ENCODE peak calls at places on chromosomes 7 and 10, in eight cellular contexts. One of them, this sample, is unnamed.

GRCh38 chr10:18681971-18682403 is 22.8 kb downstream of the ARL5B start:
- DNase-seq in AG04449: no peak
- DNase-seq in GM12865: no peak
- DNase-seq in fibroblast of mammary gland: peak
- DNase-seq in AG04450: no peak
- DNase-seq in GM13977: no peak
- DNase-seq in PC-3: peak
- DNase-seq in astrocyte of the cerebellum: no peak
- DNase-seq in this sample: no peak

GRCh38 chr10:75407716-75408511 is 6.3 kb upstream of the ZNF503 start:
- DNase-seq in AG04449: no peak
- DNase-seq in GM12865: no peak
- DNase-seq in fibroblast of mammary gland: peak
- DNase-seq in AG04450: no peak
- DNase-seq in GM13977: peak
- DNase-seq in PC-3: peak
- DNase-seq in astrocyte of the cerebellum: no peak
- DNase-seq in this sample: no peak

GRCh38 chr10:44510716-44511115 is 125.8 kb upstream of the CXCL12 start:
- DNase-seq in AG04449: peak
- DNase-seq in GM12865: no peak
- DNase-seq in fibroblast of mammary gland: peak
- DNase-seq in AG04450: no peak
- DNase-seq in GM13977: no peak
- DNase-seq in PC-3: peak
- DNase-seq in astrocyte of the cerebellum: no peak
- DNase-seq in this sample: no peak

GRCh38 chr10:5364916-5365434 is at the start of gene UCN3:
- DNase-seq in AG04449: no peak
- DNase-seq in GM12865: no peak
- DNase-seq in fibroblast of mammary gland: no peak
- DNase-seq in AG04450: no peak
- DNase-seq in GM13977: no peak
- DNase-seq in PC-3: no peak
- DNase-seq in astrocyte of the cerebellum: no peak
- DNase-seq in this sample: no peak

GRCh38 chr10:100745882-100746412 is 565 bp downstream of the PAX2 start:
- DNase-seq in AG04449: no peak
- DNase-seq in GM12865: no peak
- DNase-seq in fibroblast of mammary gland: no peak
- DNase-seq in AG04450: no peak
- DNase-seq in GM13977: no peak
- DNase-seq in PC-3: no peak
- DNase-seq in astrocyte of the cerebellum: no peak
- DNase-seq in this sample: no peak

GRCh38 chr10:90742189-90742588 is 115.7 kb downstream of the HTR7 start:
- DNase-seq in AG04449: no peak
- DNase-seq in GM12865: no peak
- DNase-seq in fibroblast of mammary gland: peak
- DNase-seq in AG04450: no peak
- DNase-seq in GM13977: no peak
- DNase-seq in PC-3: peak
- DNase-seq in astrocyte of the cerebellum: no peak
- DNase-seq in this sample: no peak

GRCh38 chr10:132248455-132249231 is 59.1 kb downstream of the STK32C start:
- DNase-seq in AG04449: no peak
- DNase-seq in GM12865: no peak
- DNase-seq in fibroblast of mammary gland: peak
- DNase-seq in AG04450: no peak
- DNase-seq in GM13977: peak
- DNase-seq in PC-3: peak
- DNase-seq in astrocyte of the cerebellum: no peak
- DNase-seq in this sample: no peak

GRCh38 chr7:118152149-118152548 is 31.8 kb upstream of the LSM8 start:
- DNase-seq in AG04449: no peak
- DNase-seq in GM12865: no peak
- DNase-seq in fibroblast of mammary gland: no peak
- DNase-seq in AG04450: no peak
- DNase-seq in GM13977: no peak
- DNase-seq in PC-3: no peak
- DNase-seq in astrocyte of the cerebellum: no peak
- DNase-seq in this sample: no peak

GRCh38 chr7:25259487-25260243 is 31.4 kb upstream of the NPVF start:
- DNase-seq in AG04449: peak
- DNase-seq in GM12865: peak
- DNase-seq in fibroblast of mammary gland: peak
- DNase-seq in AG04450: peak
- DNase-seq in GM13977: peak
- DNase-seq in PC-3: peak
- DNase-seq in astrocyte of the cerebellum: peak
- DNase-seq in this sample: no peak

GRCh38 chr7:73737491-73738219 is 947 bp downstream of the ABHD11 start:
- DNase-seq in AG04449: no peak
- DNase-seq in GM12865: no peak
- DNase-seq in fibroblast of mammary gland: no peak
- DNase-seq in AG04450: no peak
- DNase-seq in GM13977: peak
- DNase-seq in PC-3: no peak
- DNase-seq in astrocyte of the cerebellum: no peak
- DNase-seq in this sample: no peak

GRCh38 chr7:73740212-73740611 is 1.6 kb upstream of the ABHD11 start:
- DNase-seq in AG04449: no peak
- DNase-seq in GM12865: no peak
- DNase-seq in fibroblast of mammary gland: no peak
- DNase-seq in AG04450: no peak
- DNase-seq in GM13977: no peak
- DNase-seq in PC-3: no peak
- DNase-seq in astrocyte of the cerebellum: no peak
- DNase-seq in this sample: no peak

GRCh38 chr7:73738220-73738611 is 386 bp downstream of the ABHD11 start:
- DNase-seq in AG04449: no peak
- DNase-seq in GM12865: peak
- DNase-seq in fibroblast of mammary gland: peak
- DNase-seq in AG04450: no peak
- DNase-seq in GM13977: peak
- DNase-seq in PC-3: peak
- DNase-seq in astrocyte of the cerebellum: no peak
- DNase-seq in this sample: no peak

GRCh38 chr7:73739387-73739767 is 775 bp upstream of the ABHD11 start:
- DNase-seq in AG04449: no peak
- DNase-seq in GM12865: no peak
- DNase-seq in fibroblast of mammary gland: no peak
- DNase-seq in AG04450: no peak
- DNase-seq in GM13977: no peak
- DNase-seq in PC-3: no peak
- DNase-seq in astrocyte of the cerebellum: no peak
- DNase-seq in this sample: no peak

GRCh38 chr7:73738612-73739386 is at the start of gene ABHD11:
- DNase-seq in AG04449: peak
- DNase-seq in GM12865: peak
- DNase-seq in fibroblast of mammary gland: peak
- DNase-seq in AG04450: peak
- DNase-seq in GM13977: peak
- DNase-seq in PC-3: peak
- DNase-seq in astrocyte of the cerebellum: peak
- DNase-seq in this sample: peak
- TF ChIP-seq CTCF in AG04449: no peak
- TF ChIP-seq CTCF in GM12865: no peak
- TF ChIP-seq CTCF in fibroblast of mammary gland: no peak
- TF ChIP-seq CTCF in AG04450: no peak
- TF ChIP-seq CTCF in GM13977: no peak
- TF ChIP-seq CTCF in PC-3: peak
- TF ChIP-seq CTCF in astrocyte of the cerebellum: no peak
- TF ChIP-seq CTCF in this sample: no peak

DNA sequence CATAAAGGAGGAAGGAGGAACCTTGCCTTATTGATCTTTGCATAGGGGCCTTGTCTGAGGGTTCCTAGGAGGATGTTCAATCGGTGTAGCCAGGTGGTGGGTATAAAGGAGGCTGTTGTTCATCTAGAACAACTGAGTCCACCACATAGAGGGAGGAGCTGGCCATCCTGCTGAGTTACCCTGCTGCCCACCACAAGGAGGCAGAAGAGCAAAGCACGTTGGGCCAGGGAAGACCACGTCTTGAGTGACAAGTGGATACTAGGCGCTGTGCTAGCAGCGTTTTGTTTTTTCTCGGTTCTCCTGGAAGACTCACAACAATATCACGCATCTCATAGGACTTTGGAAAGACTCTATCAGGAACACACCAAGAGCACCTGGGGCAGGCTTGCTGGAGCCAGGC is 20.0 kb downstream of the FOXI2 start:
- DNase-seq in AG04449: no peak
- DNase-seq in GM12865: peak
- DNase-seq in fibroblast of mammary gland: no peak
- DNase-seq in AG04450: no peak
- DNase-seq in GM13977: no peak
- DNase-seq in PC-3: no peak
- DNase-seq in astrocyte of the cerebellum: no peak
- DNase-seq in this sample: no peak
- TF ChIP-seq CTCF in AG04449: no peak
- TF ChIP-seq CTCF in GM12865: peak
- TF ChIP-seq CTCF in fibroblast of mammary gland: no peak
- TF ChIP-seq CTCF in AG04450: no peak
- TF ChIP-seq CTCF in GM13977: no peak
- TF ChIP-seq CTCF in PC-3: peak
- TF ChIP-seq CTCF in astrocyte of the cerebellum: no peak
- TF ChIP-seq CTCF in this sample: no peak

GRCh38 chr10:35236739-35237138 is 99.6 kb upstream of the CCNY start:
- DNase-seq in AG04449: no peak
- DNase-seq in GM12865: no peak
- DNase-seq in fibroblast of mammary gland: no peak
- DNase-seq in AG04450: peak
- DNase-seq in GM13977: no peak
- DNase-seq in PC-3: peak
- DNase-seq in astrocyte of the cerebellum: no peak
- DNase-seq in this sample: no peak
- TF ChIP-seq CTCF in AG04449: peak
- TF ChIP-seq CTCF in GM12865: no peak
- TF ChIP-seq CTCF in fibroblast of mammary gland: peak
- TF ChIP-seq CTCF in AG04450: peak
- TF ChIP-seq CTCF in GM13977: peak
- TF ChIP-seq CTCF in PC-3: peak
- TF ChIP-seq CTCF in astrocyte of the cerebellum: peak
- TF ChIP-seq CTCF in this sample: peak

GRCh38 chr10:116690356-116691078 is 51.8 kb downstream of the HSPA12A start:
- DNase-seq in AG04449: no peak
- DNase-seq in GM12865: no peak
- DNase-seq in fibroblast of mammary gland: peak
- DNase-seq in AG04450: no peak
- DNase-seq in GM13977: no peak
- DNase-seq in PC-3: peak
- DNase-seq in astrocyte of the cerebellum: no peak
- DNase-seq in this sample: no peak
- TF ChIP-seq CTCF in AG04449: peak
- TF ChIP-seq CTCF in GM12865: no peak
- TF ChIP-seq CTCF in fibroblast of mammary gland: peak
- TF ChIP-seq CTCF in AG04450: peak
- TF ChIP-seq CTCF in GM13977: peak
- TF ChIP-seq CTCF in PC-3: peak
- TF ChIP-seq CTCF in astrocyte of the cerebellum: no peak
- TF ChIP-seq CTCF in this sample: peak

This sample was measured in chondrocyte.